ENCODE peak calls at places on chromosomes 13 and 19, in nine cellular contexts. S is GDM1, Q is Right ventricle myocardium superior, N is HuH-7.5, Z is NCI-H446, B is EL, L is fibroblast of lung, T is epithelial cell of esophagus, E is hepatic stellate cell. G is an unnamed sample.

GRCh38 chr19:11375143-11375948 is 880 bp downstream of the SWSAP1 start:
- DNase-seq in B (no peak), T (no peak), S (peak), Z (no peak), L (no peak), N (no peak), Q (peak), E (no peak), G (peak)

GRCh38 chr19:23795462-23795861 is 36.8 kb upstream of the ZNF681 start:
- DNase-seq in B (no peak), L (no peak), S (no peak), Z (no peak), Q (no peak), N (no peak), T (no peak), E (no peak), G (no peak)

GRCh38 chr19:3459322-3459881 is 20.9 kb downstream of the SMIM24 start:
- DNase-seq in T (no peak), L (peak), S (no peak), B (peak), E (peak), Z (no peak), Q (peak), N (peak), G (peak)

GRCh38 chr13:83378901-83379300 is 503.4 kb downstream of the SLITRK1 start:
- DNase-seq in T (peak), Q (no peak), Z (no peak), B (peak), L (peak), S (no peak), N (no peak), E (no peak), G (no peak)

GRCh38 chr19:31037311-31037710 is 311.9 kb downstream of the TSHZ3 start:
- DNase-seq in N (no peak), Q (no peak), L (no peak), E (no peak), T (no peak), S (no peak), B (no peak), Z (no peak), G (no peak)

GRCh38 chr19:295687-296370 is 4.6 kb upstream of the PLPP2 start:
- DNase-seq in S (no peak), T (no peak), N (no peak), B (no peak), L (no peak), E (no peak), Q (no peak), Z (no peak), G (no peak)

GRCh38 chr13:113411216-113412023 is 41.9 kb downstream of the ADPRHL1 start:
- DNase-seq in B (peak), Q (peak), N (no peak), E (peak), S (no peak), L (peak), Z (no peak), T (peak), G (peak)

GRCh38 chr19:30338878-30339623 is 33.1 kb upstream of the ZNF536 start:
- DNase-seq in B (no peak), E (no peak), Z (no peak), N (no peak), Q (no peak), S (no peak), L (no peak), T (no peak), G (no peak)

GRCh38 chr13:40445557-40445990 is 220.9 kb downstream of the FOXO1 start:
- DNase-seq in E (no peak), T (peak), Z (no peak), Q (peak), L (peak), S (peak), B (peak), N (no peak), G (peak)

GRCh38 chr19:3942790-3943409 is 10.0 kb downstream of the NMRK2 start:
- DNase-seq in L (no peak), S (no peak), T (no peak), E (no peak), N (no peak), Z (no peak), B (no peak), Q (peak), G (no peak)

GRCh38 chr19:43715776-43716175 is at the start of gene IRGC:
- DNase-seq in Q (no peak), E (no peak), L (no peak), T (no peak), B (no peak), N (no peak), Z (no peak), S (no peak), G (no peak)

GRCh38 chr13:93227906-93228801 is 1.5 kb downstream of the GPC6 start:
- DNase-seq in Q (peak), Z (peak), T (peak), N (peak), B (peak), S (peak), E (peak), L (peak), G (peak)

GRCh38 chr13:30394798-30395191 is 27.5 kb upstream of the UBE2L5 start:
- DNase-seq in B (no peak), Z (no peak), E (no peak), S (no peak), L (no peak), N (no peak), T (no peak), Q (no peak), G (peak)

GRCh38 chr13:48891586-48891985 is 84.1 kb upstream of the FNDC3A start:
- DNase-seq in E (no peak), N (no peak), B (peak), Z (no peak), L (peak), Q (no peak), S (no peak), T (peak), G (no peak)

GRCh38 chr13:112034846-112035245 is 32.1 kb upstream of the SOX1 start:
- DNase-seq in N (no peak), B (no peak), E (no peak), Q (no peak), T (no peak), Z (no peak), S (no peak), L (no peak), G (no peak)

G was measured in ACHN.